ENCODE peak calls at places on chromosomes 4 and X, in ten cellular contexts. One of them, this sample, is unnamed.

GRCh38 chr4:7900351-7900750 is 39.3 kb downstream of the AFAP1 start:
- DNase-seq in DND-41: no peak
- DNase-seq in A549: no peak
- DNase-seq in cardiac muscle cell: peak
- DNase-seq in astrocyte of the spinal cord: peak
- DNase-seq in lower lobe of right lung: no peak
- DNase-seq in choroid plexus epithelial cell: no peak
- DNase-seq in fibroblast of villous mesenchyme: no peak
- DNase-seq in lower leg skin: no peak
- DNase-seq in mucosa of descending colon: no peak
- DNase-seq in this sample: no peak

GRCh38 chr4:92012899-92013867 is 290.6 kb upstream of the GRID2 start:
- DNase-seq in DND-41: no peak
- DNase-seq in A549: no peak
- DNase-seq in cardiac muscle cell: peak
- DNase-seq in astrocyte of the spinal cord: no peak
- DNase-seq in lower lobe of right lung: no peak
- DNase-seq in choroid plexus epithelial cell: peak
- DNase-seq in fibroblast of villous mesenchyme: no peak
- DNase-seq in lower leg skin: no peak
- DNase-seq in mucosa of descending colon: peak
- DNase-seq in this sample: no peak

GRCh38 chrX:124332481-124333424 is at the start of gene TEX13D:
- DNase-seq in DND-41: no peak
- DNase-seq in A549: no peak
- DNase-seq in cardiac muscle cell: no peak
- DNase-seq in astrocyte of the spinal cord: no peak
- DNase-seq in lower lobe of right lung: no peak
- DNase-seq in choroid plexus epithelial cell: no peak
- DNase-seq in fibroblast of villous mesenchyme: no peak
- DNase-seq in lower leg skin: no peak
- DNase-seq in mucosa of descending colon: no peak
- DNase-seq in this sample: no peak

GRCh38 chrX:77505227-77505626 is 58.0 kb downstream of the FGF16 start:
- DNase-seq in DND-41: no peak
- DNase-seq in A549: no peak
- DNase-seq in cardiac muscle cell: peak
- DNase-seq in astrocyte of the spinal cord: peak
- DNase-seq in lower lobe of right lung: no peak
- DNase-seq in choroid plexus epithelial cell: peak
- DNase-seq in fibroblast of villous mesenchyme: peak
- DNase-seq in lower leg skin: no peak
- DNase-seq in mucosa of descending colon: no peak
- DNase-seq in this sample: peak

GRCh38 chrX:69120476-69120875 is 44.8 kb downstream of the PJA1 start:
- DNase-seq in DND-41: no peak
- DNase-seq in A549: no peak
- DNase-seq in cardiac muscle cell: no peak
- DNase-seq in astrocyte of the spinal cord: no peak
- DNase-seq in lower lobe of right lung: no peak
- DNase-seq in choroid plexus epithelial cell: no peak
- DNase-seq in fibroblast of villous mesenchyme: no peak
- DNase-seq in lower leg skin: no peak
- DNase-seq in mucosa of descending colon: no peak
- DNase-seq in this sample: no peak

GRCh38 chrX:19731307-19731706 is 156.1 kb downstream of the SH3KBP1 start:
- DNase-seq in DND-41: no peak
- DNase-seq in A549: no peak
- DNase-seq in cardiac muscle cell: no peak
- DNase-seq in astrocyte of the spinal cord: no peak
- DNase-seq in lower lobe of right lung: no peak
- DNase-seq in choroid plexus epithelial cell: no peak
- DNase-seq in fibroblast of villous mesenchyme: no peak
- DNase-seq in lower leg skin: no peak
- DNase-seq in mucosa of descending colon: no peak
- DNase-seq in this sample: no peak

GRCh38 chrX:123489011-123489410 is 243.8 kb downstream of the THOC2 start:
- DNase-seq in DND-41: no peak
- DNase-seq in A549: no peak
- DNase-seq in cardiac muscle cell: peak
- DNase-seq in astrocyte of the spinal cord: peak
- DNase-seq in lower lobe of right lung: no peak
- DNase-seq in choroid plexus epithelial cell: no peak
- DNase-seq in fibroblast of villous mesenchyme: peak
- DNase-seq in lower leg skin: no peak
- DNase-seq in mucosa of descending colon: no peak
- DNase-seq in this sample: peak

GRCh38 chr4:87055340-87055739 is 120.5 kb downstream of the AFF1 start:
- DNase-seq in DND-41: no peak
- DNase-seq in A549: no peak
- DNase-seq in cardiac muscle cell: peak
- DNase-seq in astrocyte of the spinal cord: no peak
- DNase-seq in lower lobe of right lung: no peak
- DNase-seq in choroid plexus epithelial cell: peak
- DNase-seq in fibroblast of villous mesenchyme: no peak
- DNase-seq in lower leg skin: no peak
- DNase-seq in mucosa of descending colon: no peak
- DNase-seq in this sample: peak

GRCh38 chr4:131609039-131609438 is 1540.1 kb upstream of the PCDH10 start:
- DNase-seq in DND-41: no peak
- DNase-seq in A549: no peak
- DNase-seq in cardiac muscle cell: peak
- DNase-seq in astrocyte of the spinal cord: no peak
- DNase-seq in lower lobe of right lung: no peak
- DNase-seq in choroid plexus epithelial cell: peak
- DNase-seq in fibroblast of villous mesenchyme: peak
- DNase-seq in lower leg skin: no peak
- DNase-seq in mucosa of descending colon: no peak
- DNase-seq in this sample: peak

GRCh38 chr4:153188966-153189801 is 15.1 kb upstream of the TRIM2 start:
- DNase-seq in DND-41: no peak
- DNase-seq in A549: no peak
- DNase-seq in cardiac muscle cell: peak
- DNase-seq in astrocyte of the spinal cord: peak
- DNase-seq in lower lobe of right lung: no peak
- DNase-seq in choroid plexus epithelial cell: peak
- DNase-seq in fibroblast of villous mesenchyme: no peak
- DNase-seq in lower leg skin: no peak
- DNase-seq in mucosa of descending colon: no peak
- DNase-seq in this sample: peak

GRCh38 chrX:47502591-47503222 is 19.7 kb upstream of the ZNF41 start:
- DNase-seq in DND-41: no peak
- DNase-seq in A549: no peak
- DNase-seq in cardiac muscle cell: peak
- DNase-seq in astrocyte of the spinal cord: no peak
- DNase-seq in lower lobe of right lung: no peak
- DNase-seq in choroid plexus epithelial cell: peak
- DNase-seq in fibroblast of villous mesenchyme: peak
- DNase-seq in lower leg skin: no peak
- DNase-seq in mucosa of descending colon: no peak
- DNase-seq in this sample: peak

GRCh38 chr4:3833326-3833989 is 67.3 kb downstream of the ADRA2C start:
- DNase-seq in DND-41: no peak
- DNase-seq in A549: no peak
- DNase-seq in cardiac muscle cell: no peak
- DNase-seq in astrocyte of the spinal cord: no peak
- DNase-seq in lower lobe of right lung: peak
- DNase-seq in choroid plexus epithelial cell: no peak
- DNase-seq in fibroblast of villous mesenchyme: no peak
- DNase-seq in lower leg skin: no peak
- DNase-seq in mucosa of descending colon: no peak
- DNase-seq in this sample: no peak

GRCh38 chr4:127138586-127138985 is 494.2 kb upstream of the INTU start:
- DNase-seq in DND-41: no peak
- DNase-seq in A549: no peak
- DNase-seq in cardiac muscle cell: peak
- DNase-seq in astrocyte of the spinal cord: no peak
- DNase-seq in lower lobe of right lung: no peak
- DNase-seq in choroid plexus epithelial cell: peak
- DNase-seq in fibroblast of villous mesenchyme: peak
- DNase-seq in lower leg skin: no peak
- DNase-seq in mucosa of descending colon: no peak
- DNase-seq in this sample: no peak

GRCh38 chr4:73520821-73521220 is 39.3 kb downstream of the AFM start:
- DNase-seq in DND-41: peak
- DNase-seq in A549: no peak
- DNase-seq in cardiac muscle cell: peak
- DNase-seq in astrocyte of the spinal cord: peak
- DNase-seq in lower lobe of right lung: no peak
- DNase-seq in choroid plexus epithelial cell: peak
- DNase-seq in fibroblast of villous mesenchyme: peak
- DNase-seq in lower leg skin: no peak
- DNase-seq in mucosa of descending colon: no peak
- DNase-seq in this sample: peak

DNA sequence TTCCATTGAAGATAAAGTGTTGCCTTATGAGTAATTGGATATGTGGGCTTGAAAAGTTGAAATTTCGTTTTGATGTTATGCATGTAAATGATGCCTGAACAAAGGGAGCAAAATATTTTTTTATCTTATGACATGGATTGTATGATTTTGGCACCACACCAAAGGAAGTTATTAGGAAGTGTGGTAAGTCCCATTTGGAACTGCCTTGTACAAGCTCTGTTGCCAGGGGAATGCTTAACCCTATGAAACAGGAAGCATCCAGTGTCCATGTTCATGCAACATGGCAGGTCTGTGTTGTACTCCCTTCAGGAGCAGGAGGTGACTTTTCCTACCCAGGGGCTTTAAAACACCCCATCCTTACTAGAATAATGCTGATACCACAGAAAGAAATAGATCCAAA is 13.2 kb downstream of the SMPX start:
- DNase-seq in DND-41: no peak
- DNase-seq in A549: no peak
- DNase-seq in cardiac muscle cell: no peak
- DNase-seq in astrocyte of the spinal cord: no peak
- DNase-seq in lower lobe of right lung: no peak
- DNase-seq in choroid plexus epithelial cell: no peak
- DNase-seq in fibroblast of villous mesenchyme: no peak
- DNase-seq in lower leg skin: no peak
- DNase-seq in mucosa of descending colon: no peak
- DNase-seq in this sample: no peak
- H3K4me3 ChIP-seq in DND-41: no peak
- H3K4me3 ChIP-seq in A549: no peak
- H3K4me3 ChIP-seq in cardiac muscle cell: no peak
- H3K4me3 ChIP-seq in astrocyte of the spinal cord: no peak
- H3K4me3 ChIP-seq in lower lobe of right lung: no peak
- H3K4me3 ChIP-seq in choroid plexus epithelial cell: no peak
- H3K4me3 ChIP-seq in fibroblast of villous mesenchyme: no peak
- H3K4me3 ChIP-seq in lower leg skin: no peak
- H3K4me3 ChIP-seq in mucosa of descending colon: no peak
- H3K4me3 ChIP-seq in this sample: no peak

DNA sequence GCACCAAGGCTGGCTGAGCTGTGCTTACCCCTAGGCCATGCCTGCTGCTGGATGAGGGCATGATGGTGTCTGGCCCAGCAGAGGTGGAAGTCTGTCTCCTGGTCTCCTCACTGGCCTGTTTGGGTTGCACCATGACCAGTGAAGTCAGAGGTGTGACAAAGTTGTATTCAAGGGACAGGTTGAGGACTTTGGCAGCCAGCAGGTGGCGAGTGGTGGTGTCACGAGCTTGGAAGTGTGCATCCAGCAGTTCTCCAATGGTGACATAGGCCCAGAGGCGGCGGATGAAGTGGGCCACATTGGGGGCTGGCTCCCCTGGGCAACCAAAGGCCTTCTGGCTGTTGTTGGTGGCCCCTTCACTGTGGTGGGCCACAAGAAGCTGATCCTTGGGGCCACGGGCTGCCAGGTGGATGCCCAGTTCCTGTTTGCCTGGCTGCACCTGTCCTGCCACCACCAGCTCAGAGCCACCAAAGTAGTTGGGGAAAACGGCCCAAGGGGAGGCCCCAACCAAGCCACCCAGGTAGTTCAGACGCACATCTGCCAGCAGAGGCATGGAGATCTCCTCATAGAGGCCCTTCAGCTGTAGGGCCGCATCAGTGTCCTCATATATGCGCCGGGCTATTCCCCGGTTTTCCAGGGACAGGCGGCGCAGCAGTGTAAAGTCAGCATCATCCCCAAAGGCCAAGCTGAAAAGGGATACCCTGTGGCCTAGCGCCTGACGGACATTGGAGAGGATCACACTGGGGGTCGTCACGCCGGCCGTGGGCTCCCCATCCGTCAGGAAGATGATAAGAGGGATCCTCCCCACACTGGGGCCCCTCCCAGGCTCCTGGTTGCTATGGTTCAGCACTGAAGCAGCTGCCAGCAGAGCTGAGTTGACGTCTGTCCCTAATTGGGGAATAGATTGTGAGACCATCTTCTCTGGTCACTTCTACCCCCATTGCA is 39.7 kb downstream of the ITIH6 start:
- DNase-seq in DND-41: no peak
- DNase-seq in A549: no peak
- DNase-seq in cardiac muscle cell: no peak
- DNase-seq in astrocyte of the spinal cord: no peak
- DNase-seq in lower lobe of right lung: no peak
- DNase-seq in choroid plexus epithelial cell: no peak
- DNase-seq in fibroblast of villous mesenchyme: no peak
- DNase-seq in lower leg skin: no peak
- DNase-seq in mucosa of descending colon: no peak
- DNase-seq in this sample: no peak
- TF ChIP-seq CTCF in DND-41: no peak
- TF ChIP-seq CTCF in A549: no peak
- TF ChIP-seq CTCF in cardiac muscle cell: no peak
- TF ChIP-seq CTCF in astrocyte of the spinal cord: no peak
- TF ChIP-seq CTCF in lower lobe of right lung: no peak
- TF ChIP-seq CTCF in choroid plexus epithelial cell: no peak
- TF ChIP-seq CTCF in fibroblast of villous mesenchyme: no peak
- TF ChIP-seq CTCF in lower leg skin: no peak
- TF ChIP-seq CTCF in mucosa of descending colon: no peak
- TF ChIP-seq CTCF in this sample: no peak

DNA sequence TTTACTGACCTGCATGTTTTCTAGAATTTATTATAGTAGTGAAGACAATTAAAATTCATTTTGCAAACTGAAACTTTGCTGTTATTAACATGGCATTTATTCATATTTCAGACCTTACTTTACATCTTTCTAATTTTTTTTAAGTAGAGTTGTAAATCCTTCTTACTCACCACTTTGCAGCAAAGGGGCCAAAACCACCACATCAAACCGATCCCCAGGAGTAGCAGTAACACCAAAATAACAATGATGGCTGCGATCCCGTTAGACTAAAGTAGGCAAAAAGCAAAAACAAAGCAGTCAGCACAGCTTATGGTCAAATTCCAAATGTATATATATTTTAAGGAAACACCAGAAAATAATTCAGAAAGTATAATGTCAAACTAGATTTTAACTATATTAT is 64.7 kb downstream of the ANTXR2 start:
- DNase-seq in DND-41: peak
- DNase-seq in A549: no peak
- DNase-seq in cardiac muscle cell: no peak
- DNase-seq in astrocyte of the spinal cord: no peak
- DNase-seq in lower lobe of right lung: no peak
- DNase-seq in choroid plexus epithelial cell: no peak
- DNase-seq in fibroblast of villous mesenchyme: no peak
- DNase-seq in lower leg skin: no peak
- DNase-seq in mucosa of descending colon: no peak
- DNase-seq in this sample: no peak
- H3K4me3 ChIP-seq in DND-41: no peak
- H3K4me3 ChIP-seq in A549: no peak
- H3K4me3 ChIP-seq in cardiac muscle cell: no peak
- H3K4me3 ChIP-seq in astrocyte of the spinal cord: no peak
- H3K4me3 ChIP-seq in lower lobe of right lung: no peak
- H3K4me3 ChIP-seq in choroid plexus epithelial cell: no peak
- H3K4me3 ChIP-seq in fibroblast of villous mesenchyme: no peak
- H3K4me3 ChIP-seq in lower leg skin: no peak
- H3K4me3 ChIP-seq in mucosa of descending colon: no peak
- H3K4me3 ChIP-seq in this sample: no peak

GRCh38 chr4:95204873-95205272 is 343.9 kb downstream of the UNC5C start:
- DNase-seq in DND-41: no peak
- DNase-seq in A549: peak
- DNase-seq in cardiac muscle cell: no peak
- DNase-seq in astrocyte of the spinal cord: no peak
- DNase-seq in lower lobe of right lung: no peak
- DNase-seq in choroid plexus epithelial cell: no peak
- DNase-seq in fibroblast of villous mesenchyme: peak
- DNase-seq in lower leg skin: no peak
- DNase-seq in mucosa of descending colon: no peak
- DNase-seq in this sample: no peak
- TF ChIP-seq CTCF in DND-41: peak
- TF ChIP-seq CTCF in A549: peak
- TF ChIP-seq CTCF in cardiac muscle cell: no peak
- TF ChIP-seq CTCF in astrocyte of the spinal cord: peak
- TF ChIP-seq CTCF in lower lobe of right lung: no peak
- TF ChIP-seq CTCF in choroid plexus epithelial cell: peak
- TF ChIP-seq CTCF in fibroblast of villous mesenchyme: peak
- TF ChIP-seq CTCF in lower leg skin: no peak
- TF ChIP-seq CTCF in mucosa of descending colon: no peak
- TF ChIP-seq CTCF in this sample: peak

This sample was measured in fibroblast of mammary gland.